ENCODE peak calls at places on chromosomes 4 and X, in seven cellular contexts. T is esophagus squamous epithelium, L is Peyer's patch, S is transverse colon, N is upper lobe of left lung, Y is H1, E is sigmoid colon. H is an unnamed sample. For H3K36me3, the result is how much of the 10 kb centered on the place peaks cover.

GRCh38 chr4:86497131-86497530 is 97.0 kb upstream of the PTPN13 start:
- DNase-seq in L (no peak), S (no peak), E (no peak), Y (no peak), N (no peak), T (no peak), H (no peak)

GRCh38 chr4:46404961-46405360 is 15.0 kb upstream of the GABRA2 start:
- DNase-seq in N (no peak), Y (peak), S (peak), L (peak), T (no peak), E (no peak), H (no peak)

GRCh38 chr4:87216469-87216868 is 3.9 kb downstream of the KLHL8 start:
- DNase-seq in N (no peak), L (no peak), E (no peak), T (no peak), S (no peak), Y (no peak), H (no peak)

GRCh38 chr4:14961292-14961691 is 41.0 kb upstream of the CPEB2 start:
- DNase-seq in E (no peak), Y (no peak), S (no peak), N (no peak), L (no peak), T (no peak), H (no peak)

GRCh38 chrX:139967300-139967699 is 2.0 kb upstream of the CXorf66 start:
- DNase-seq in T (no peak), N (no peak), L (no peak), S (peak), Y (no peak), E (no peak), H (no peak)

GRCh38 chr4:67871867-67872266 is 11.9 kb downstream of the TMPRSS11D start:
- DNase-seq in N (no peak), S (no peak), E (no peak), Y (no peak), L (no peak), T (no peak), H (no peak)

GRCh38 chr4:38867478-38868054 is at the start of gene FAM114A1:
- DNase-seq in E (peak), T (no peak), S (peak), Y (peak), N (peak), L (peak), H (peak)

GRCh38 chrX:9912341-9912740 is 54.8 kb upstream of the CLDN34 start:
- DNase-seq in L (no peak), E (no peak), Y (peak), T (no peak), S (no peak), N (no peak), H (no peak)

GRCh38 chr4:183173580-183174526 is 74.8 kb downstream of the WWC2 start:
- DNase-seq in E (no peak), N (peak), S (no peak), Y (no peak), T (no peak), L (no peak), H (no peak)

GRCh38 chrX:40199704-40200103 is 101.9 kb upstream of the BCOR start:
- DNase-seq in Y (no peak), L (no peak), T (no peak), N (no peak), E (no peak), S (no peak), H (no peak)

GRCh38 chr4:7660640-7661039 is 225.9 kb upstream of the PSAPL1 start:
- DNase-seq in N (no peak), E (no peak), L (no peak), S (no peak), T (no peak), Y (no peak), H (no peak)

GRCh38 chrX:10028283-10029104 is 61.3 kb downstream of the CLDN34 start:
- DNase-seq in S (no peak), L (no peak), Y (no peak), N (no peak), T (no peak), E (peak), H (no peak)

GRCh38 chr4:85126991-85127591 is 160.6 kb upstream of the WDFY3 start:
- DNase-seq in Y (no peak), N (no peak), S (no peak), E (no peak), T (no peak), L (no peak), H (no peak)

GRCh38 chr4:56212774-56213173 is 174.5 kb downstream of the AASDH start:
- DNase-seq in Y (no peak), S (no peak), L (no peak), N (no peak), T (no peak), E (no peak), H (no peak)

GRCh38 chr4:109235683-109236082 is 66.8 kb downstream of the COL25A1 start:
- DNase-seq in N (no peak), T (no peak), S (no peak), Y (no peak), L (no peak), E (no peak), H (no peak)

GRCh38 chr4:169677150-169677732 is 56.9 kb downstream of the CLCN3 start:
- DNase-seq in S (no peak), T (no peak), E (no peak), N (no peak), L (no peak), Y (no peak), H (no peak)

GRCh38 chrX:68938244-68939004 is 109.6 kb downstream of the EFNB1 start:
- DNase-seq in L (no peak), E (peak), T (no peak), N (no peak), S (peak), Y (peak), H (peak)

GRCh38 chr4:52106142-52106541 is 55.0 kb downstream of the SPATA18 start:
- DNase-seq in S (no peak), E (no peak), L (no peak), Y (no peak), T (no peak), N (no peak), H (no peak)

GRCh38 chr4:104870495-104871228 is 276.0 kb upstream of the TET2 start:
- DNase-seq in E (no peak), Y (no peak), S (no peak), T (no peak), N (no peak), L (no peak), H (no peak)

GRCh38 chr4:184815046-184815877 is 10.5 kb downstream of the ACSL1 start:
- DNase-seq in N (no peak), T (peak), S (peak), L (peak), E (peak), Y (no peak), H (peak)

GRCh38 chr4:55475394-55476243 is 71.1 kb downstream of the CLOCK start:
- DNase-seq in N (no peak), E (no peak), L (no peak), T (no peak), Y (no peak), S (no peak), H (no peak)

GRCh38 chrX:9134341-9134740 is 100.4 kb upstream of the FAM9B start:
- DNase-seq in E (no peak), L (no peak), T (no peak), Y (no peak), S (no peak), N (no peak), H (no peak)

GRCh38 chr4:21992330-21992729 is 43.8 kb upstream of the KCNIP4 start:
- DNase-seq in E (no peak), L (no peak), N (no peak), T (no peak), S (no peak), Y (no peak), H (no peak)

GRCh38 chr4:125975861-125976397 is 661.2 kb downstream of the FAT4 start:
- DNase-seq in T (no peak), E (no peak), S (no peak), N (no peak), L (no peak), Y (no peak), H (no peak)

GRCh38 chrX:103396186-103396585 is 19.8 kb downstream of the BEX3 start:
- DNase-seq in L (no peak), S (no peak), Y (no peak), E (no peak), T (no peak), N (no peak), H (no peak)

GRCh38 chr4:189022441-189023035 is 883.3 kb downstream of the TRIML1 start:
- DNase-seq in E (no peak), L (no peak), N (no peak), S (no peak), T (no peak), Y (no peak), H (no peak)

GRCh38 chr4:98006060-98006459 is 137.2 kb downstream of the STPG2 start:
- DNase-seq in E (no peak), T (no peak), L (no peak), Y (no peak), N (no peak), S (no peak), H (no peak)

GRCh38 chr4:19030536-19030935 is 1009.0 kb upstream of the LCORL start:
- DNase-seq in S (no peak), Y (no peak), L (no peak), T (no peak), E (no peak), N (no peak), H (no peak)

GRCh38 chr4:74364649-74365491 is at the start of gene EREG:
- DNase-seq in L (peak), T (no peak), E (peak), Y (peak), N (peak), S (peak), H (no peak)

GRCh38 chr4:131978120-131978519 is 1171.0 kb upstream of the PCDH10 start:
- DNase-seq in L (no peak), N (peak), T (no peak), E (no peak), Y (no peak), S (no peak), H (no peak)

GRCh38 chr4:176547005-176547404 is 227.2 kb downstream of the SPCS3 start:
- DNase-seq in L (no peak), S (no peak), E (no peak), Y (no peak), N (no peak), T (no peak), H (no peak)

GRCh38 chrX:121876316-121876715 is 828.9 kb downstream of the GLUD2 start:
- DNase-seq in Y (no peak), T (no peak), S (no peak), N (no peak), E (no peak), L (no peak), H (no peak)

GRCh38 chrX:16695079-16695676 is 17.3 kb downstream of the CTPS2 start:
- DNase-seq in L (peak), Y (peak), E (no peak), T (no peak), S (peak), N (no peak), H (no peak)

DNA sequence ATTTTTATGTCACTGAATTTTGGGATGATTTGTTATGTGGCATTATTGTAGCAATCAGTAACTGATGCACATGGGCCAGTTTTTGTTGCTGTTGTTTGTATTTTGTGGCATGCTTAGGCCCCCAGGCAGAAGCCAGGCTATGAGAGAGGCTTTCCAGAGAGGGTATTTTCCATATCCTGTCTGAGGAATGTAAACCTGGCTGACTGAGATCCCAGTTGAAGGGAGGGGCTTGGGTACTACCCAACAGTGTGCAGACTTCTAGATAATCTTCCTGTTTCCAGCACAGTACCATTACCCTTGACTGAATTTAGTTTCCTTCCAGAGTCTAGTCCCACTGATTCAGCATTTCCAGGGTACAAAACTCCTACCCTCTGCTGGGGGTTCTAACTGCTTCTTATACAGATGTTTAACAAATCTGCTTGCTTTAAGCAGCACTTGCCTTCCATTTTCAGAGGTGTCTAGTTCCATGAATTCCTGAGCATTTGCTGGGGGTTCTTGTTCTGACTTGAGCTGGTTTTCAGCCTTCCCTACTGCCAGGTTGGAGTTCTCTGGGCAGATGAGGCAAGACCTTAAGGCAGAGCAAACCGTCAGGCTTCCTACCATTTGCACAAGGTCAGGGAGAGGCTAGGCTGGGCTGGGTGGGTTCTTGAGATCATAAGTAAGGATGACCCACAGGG is 104.7 kb upstream of the EGFL6 start:
- DNase-seq in Y (no peak), L (no peak), S (no peak), N (no peak), E (no peak), T (no peak), H (no peak)
- H3K27ac ChIP-seq in Y (no peak), L (no peak), S (no peak), N (no peak), E (no peak), T (no peak), H (no peak)

DNA sequence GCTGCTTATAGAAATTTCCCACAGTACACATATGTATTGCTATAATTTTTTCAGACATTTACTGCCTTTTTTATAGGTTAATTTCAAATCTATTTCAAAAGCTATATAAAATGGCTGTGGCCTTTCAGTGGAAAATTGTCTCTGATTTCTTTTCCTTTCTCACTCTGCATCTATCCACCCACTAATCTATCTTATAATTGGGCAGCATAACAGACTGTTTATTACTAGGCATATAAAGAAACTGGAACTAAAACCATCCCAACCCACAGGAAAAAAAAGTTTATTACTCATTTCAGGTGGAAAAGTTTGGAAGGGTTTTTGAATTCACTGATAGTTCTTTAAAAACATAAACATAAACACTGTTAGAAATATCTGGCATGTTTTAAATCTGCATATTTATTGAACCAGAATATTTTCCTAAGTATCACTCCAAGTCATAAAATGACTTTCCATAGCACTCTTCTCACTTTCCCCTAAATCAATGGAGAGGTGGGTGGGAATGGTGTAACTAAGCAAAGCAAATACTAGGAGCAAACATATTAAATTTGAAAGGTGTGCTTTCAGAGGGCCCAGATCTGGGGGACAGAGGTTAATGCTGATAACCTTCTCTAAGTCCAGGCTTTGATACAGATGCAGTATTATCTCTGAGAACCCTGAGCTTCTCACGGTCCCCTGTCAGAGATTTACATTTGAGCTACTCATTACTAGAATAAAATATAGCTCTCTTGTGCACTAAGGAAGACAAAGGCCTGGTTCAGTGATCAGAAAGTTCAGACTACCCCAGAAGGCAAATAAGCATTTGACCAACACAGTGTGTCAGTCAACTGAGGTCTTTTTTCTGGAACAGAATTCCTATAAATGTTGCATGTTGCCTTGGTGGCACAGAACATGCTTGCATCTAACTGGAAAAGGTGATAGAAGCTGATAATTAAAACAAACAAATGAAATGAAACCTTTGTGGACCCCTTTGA is 328.3 kb downstream of the UNC5C start:
- DNase-seq in L (no peak), T (no peak), Y (no peak), N (no peak), E (no peak), S (no peak), H (no peak)
- H3K36me3 ChIP-seq in L (under half), T (under half), Y (under half), N (under half), E (under half), S (under half), H (under half)

GRCh38 chr4:81470456-81471327 is 1.0 kb downstream of the RASGEF1B start:
- DNase-seq in S (peak), L (peak), N (peak), Y (peak), T (peak), E (peak), H (peak)

GRCh38 chr4:81472249-81473085 is 760 bp upstream of the RASGEF1B start:
- DNase-seq in Y (no peak), T (peak), N (no peak), E (peak), L (no peak), S (peak), H (no peak)

GRCh38 chr4:81473086-81473396 is 1.3 kb upstream of the RASGEF1B start:
- DNase-seq in S (no peak), N (no peak), T (no peak), L (no peak), E (no peak), Y (no peak), H (no peak)

GRCh38 chr4:81469774-81470455 is 1.8 kb downstream of the RASGEF1B start:
- DNase-seq in Y (no peak), E (no peak), T (no peak), L (no peak), S (no peak), N (no peak), H (no peak)

GRCh38 chr4:81471361-81472248 is at the start of gene RASGEF1B:
- DNase-seq in T (peak), Y (peak), N (peak), E (peak), L (peak), S (peak), H (peak)
- TF ChIP-seq POLR2A in T (peak), Y (no peak), N (peak), E (peak), L (peak), S (peak), H (peak)

DNA sequence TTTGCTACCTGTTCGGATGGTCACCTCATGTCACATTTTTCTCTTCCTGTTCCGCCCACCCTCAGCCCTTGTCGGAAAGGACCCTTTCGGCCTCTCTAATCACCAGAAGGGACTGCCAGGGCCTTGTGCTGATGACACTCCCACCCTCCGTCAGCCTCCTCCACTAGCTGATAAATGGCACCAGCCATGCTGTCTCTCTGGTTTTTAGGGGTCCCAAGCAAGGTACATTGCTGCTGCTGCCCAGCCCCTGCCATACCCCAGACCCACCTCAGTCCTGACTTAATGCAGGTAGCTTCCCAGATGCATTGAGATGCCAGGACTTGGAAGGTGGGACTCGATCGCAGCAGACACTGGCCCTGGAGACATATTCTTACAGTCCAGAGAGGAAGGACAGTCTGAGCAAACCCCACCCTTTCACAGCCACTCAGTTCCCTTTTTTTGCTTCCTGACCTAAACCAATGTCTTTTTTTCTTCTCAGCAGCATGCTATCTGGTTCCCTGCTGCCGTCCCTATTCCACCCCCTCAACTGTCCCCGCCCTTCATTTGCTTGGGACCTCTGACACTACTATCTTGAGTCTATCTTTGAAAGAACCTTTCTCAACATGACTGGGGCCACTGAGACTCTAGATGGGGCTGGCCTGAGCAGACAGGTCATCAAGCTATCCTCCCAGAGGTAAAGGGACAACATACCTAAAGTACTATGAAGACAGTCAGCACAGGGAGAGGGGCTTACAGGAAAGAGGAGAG is at the start of gene BTK:
- DNase-seq in L (no peak), Y (no peak), N (no peak), E (no peak), S (peak), T (no peak), H (no peak)
- H3K27ac ChIP-seq in L (no peak), Y (no peak), N (no peak), E (no peak), S (no peak), T (no peak), H (no peak)

GRCh38 chr4:113483131-113483530 is 278.4 kb downstream of the CAMK2D start:
- DNase-seq in Y (no peak), T (no peak), E (no peak), S (no peak), L (no peak), N (no peak), H (no peak)
- H3K36me3 ChIP-seq in Y (under half), T (under half), E (under half), S (under half), L (under half), N (under half), H (under half)

DNA sequence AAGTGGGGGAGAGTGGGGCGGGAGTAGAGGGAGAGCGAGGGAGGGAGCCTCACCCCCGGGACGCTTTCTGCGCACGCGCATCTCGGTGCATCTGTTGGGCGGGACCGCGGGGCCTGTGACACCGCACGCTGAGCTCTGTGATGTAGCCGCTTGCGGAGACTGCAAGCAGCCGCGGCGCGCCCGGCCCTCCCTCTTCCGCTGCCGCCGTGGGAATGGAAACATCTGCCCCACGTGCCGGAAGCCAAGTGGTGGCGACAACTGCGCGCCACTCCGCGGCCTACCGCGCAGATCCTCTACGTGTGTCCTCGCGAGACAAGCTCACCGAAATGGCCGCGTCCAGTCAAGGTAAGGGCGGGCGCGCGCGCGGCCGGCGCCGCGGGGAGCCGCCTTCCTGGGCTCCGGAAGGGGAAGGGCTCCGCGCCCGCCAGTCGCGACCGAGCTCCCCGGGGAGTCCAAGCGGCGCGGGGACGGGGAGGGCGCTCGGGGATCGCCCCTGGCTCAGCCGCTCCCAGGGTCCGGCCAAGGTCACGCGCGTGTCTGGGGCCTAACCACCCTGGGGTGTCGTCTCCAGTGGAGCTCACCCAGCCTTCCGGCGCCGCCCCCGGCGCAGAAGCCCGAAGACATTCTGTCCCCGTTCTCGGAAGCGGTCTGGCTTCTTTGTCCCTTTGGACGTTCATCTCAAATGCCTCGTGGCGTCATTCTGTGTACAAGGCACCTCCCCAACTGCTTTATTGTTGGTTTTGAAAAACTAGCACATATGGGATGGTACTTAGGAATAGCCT is at the start of gene FUNDC2:
- DNase-seq in Y (peak), E (peak), T (peak), L (peak), N (peak), S (peak), H (peak)
- TF ChIP-seq POLR2A in Y (peak), E (peak), T (peak), L (peak), N (peak), S (peak), H (no peak)

GRCh38 chrX:120672389-120672788 is 42.5 kb upstream of the C1GALT1C1 start:
- DNase-seq in N (no peak), S (no peak), L (no peak), T (no peak), Y (no peak), E (peak), H (no peak)
- H3K27ac ChIP-seq in N (no peak), S (no peak), L (no peak), T (peak), Y (no peak), E (peak), H (no peak)

H was measured in suprapubic skin.